ENCODE peak calls at places on chromosome 7, in four cellular contexts. Z is lung; T is AG10803; E is activated gamma-delta T cell treated with anti-CD3 and anti-CD28 coated beads, Interleukin-2, amount 50 U/mL, for 16 hours. G is an unnamed sample.

GRCh38 chr7:2109936-2110585 is 122.7 kb downstream of the MAD1L1 start:
- DNase-seq in Z (no peak), T (peak; percentile 80), E (no peak), G (peak; percentile 91)

GRCh38 chr7:144776447-144776846 is 59.4 kb downstream of the TPK1 start:
- DNase-seq in Z (no peak), T (no peak), E (no peak), G (no peak)

GRCh38 chr7:50648076-50648475 is 82.9 kb upstream of the DDC start:
- DNase-seq in Z (no peak), T (no peak), E (no peak), G (no peak)

GRCh38 chr7:110397927-110398660 is 692.8 kb upstream of the LRRN3 start:
- DNase-seq in Z (no peak), T (no peak), E (no peak), G (no peak)

GRCh38 chr7:32577421-32577820 is 82.1 kb downstream of the AVL9 start:
- DNase-seq in Z (no peak), T (no peak), E (no peak), G (no peak)

GRCh38 chr7:23074443-23075244 is 30.9 kb upstream of the KLHL7 start:
- DNase-seq in Z (no peak), T (no peak), E (no peak), G (no peak)

GRCh38 chr7:133941496-133941895 is 185.6 kb upstream of the LRGUK start:
- DNase-seq in Z (no peak), T (peak; percentile 96), E (no peak), G (no peak)

GRCh38 chr7:42236266-42237161 is 495 bp downstream of the GLI3 start:
- DNase-seq in Z (no peak), T (peak; percentile 65), E (no peak), G (no peak)

GRCh38 chr7:131284702-131285419 is 42.8 kb upstream of the MKLN1 start:
- DNase-seq in Z (no peak), T (no peak), E (no peak), G (no peak)

GRCh38 chr7:138142583-138143201 is 66.4 kb downstream of the AKR1D1 start:
- DNase-seq in Z (no peak), T (no peak), E (no peak), G (no peak)

GRCh38 chr7:83921798-83922607 is 272.6 kb downstream of the SEMA3A start:
- DNase-seq in Z (no peak), T (peak; percentile 19), E (no peak), G (no peak)

GRCh38 chr7:43612599-43613589 is 30.0 kb downstream of the STK17A start:
- DNase-seq in Z (no peak), T (peak; percentile 78), E (no peak), G (no peak)

GRCh38 chr7:29565186-29565540 is 1.5 kb downstream of the PRR15 start:
- DNase-seq in Z (no peak), T (peak; percentile 22), E (no peak), G (no peak)

GRCh38 chr7:113071465-113071864 is 15.2 kb downstream of the GPR85 start:
- DNase-seq in Z (no peak), T (peak; percentile 41), E (no peak), G (no peak)

GRCh38 chr7:30654296-30655090 is 27.8 kb downstream of the CRHR2 start:
- DNase-seq in Z (no peak), T (no peak), E (no peak), G (no peak)

GRCh38 chr7:40008218-40008815 is 58.3 kb downstream of the CDK13 start:
- DNase-seq in Z (no peak), T (peak; percentile 88), E (no peak), G (no peak)

GRCh38 chr7:5686131-5686530 is 95.3 kb downstream of the RNF216 start:
- DNase-seq in Z (no peak), T (no peak), E (no peak), G (no peak)

GRCh38 chr7:37421820-37422219 is 26.8 kb downstream of the ELMO1 start:
- DNase-seq in Z (no peak), T (peak; percentile 4), E (no peak), G (no peak)

GRCh38 chr7:146510088-146510680 is 393.6 kb downstream of the CNTNAP2 start:
- DNase-seq in Z (no peak), T (no peak), E (no peak), G (no peak)

GRCh38 chr7:104923010-104923421 is 91.0 kb upstream of the KMT2E start:
- DNase-seq in Z (peak; percentile 78), T (peak; percentile 87), E (peak; percentile 61), G (no peak)

GRCh38 chr7:2643386-2644229 is 11.8 kb downstream of the TTYH3 start:
- DNase-seq in Z (no peak), T (no peak), E (no peak), G (no peak)

GRCh38 chr7:94400643-94401042 is 5.9 kb downstream of the COL1A2 start:
- DNase-seq in Z (no peak), T (peak; percentile 59), E (no peak), G (no peak)

GRCh38 chr7:158614695-158615094 is 27.1 kb upstream of the PTPRN2 start:
- DNase-seq in Z (no peak), T (peak; percentile 68), E (no peak), G (no peak)

GRCh38 chr7:96136600-96137239 is 185.2 kb downstream of the SLC25A13 start:
- DNase-seq in Z (no peak), T (no peak), E (no peak), G (no peak)

GRCh38 chr7:80279760-80280159 is 145.1 kb downstream of the GNAI1 start:
- DNase-seq in Z (no peak), T (no peak), E (no peak), G (no peak)

GRCh38 chr7:18399624-18400235 is 95.8 kb upstream of the HDAC9 start:
- DNase-seq in Z (no peak), T (peak; percentile 15), E (no peak), G (no peak)

GRCh38 chr7:116089293-116089692 is 58.7 kb upstream of the TFEC start:
- DNase-seq in Z (no peak), T (no peak), E (no peak), G (no peak)

GRCh38 chr7:78427209-78427608 is 628.6 kb downstream of the PHTF2 start:
- DNase-seq in Z (no peak), T (no peak), E (no peak), G (no peak)

GRCh38 chr7:132488634-132489302 is 87.5 kb downstream of the PLXNA4 start:
- DNase-seq in Z (no peak), T (peak; percentile 84), E (no peak), G (no peak)

GRCh38 chr7:19491371-19491770 is 217.5 kb downstream of the POLR1F start:
- DNase-seq in Z (no peak), T (no peak), E (no peak), G (no peak)

GRCh38 chr7:28587211-28587610 is 174.9 kb downstream of the CREB5 start:
- DNase-seq in Z (no peak), T (no peak), E (no peak), G (no peak)

GRCh38 chr7:154794147-154794780 is 208.7 kb downstream of the PAXIP1 start:
- DNase-seq in Z (no peak), T (no peak), E (no peak), G (no peak)

GRCh38 chr7:75531359-75531821 is 39.3 kb downstream of the SPDYE5 start:
- DNase-seq in Z (no peak), T (no peak), E (no peak), G (no peak)

GRCh38 chr7:153523320-153524015 is 528.7 kb upstream of the DPP6 start:
- DNase-seq in Z (no peak), T (no peak), E (no peak), G (no peak)

GRCh38 chr7:39085590-39086049 is 107.9 kb downstream of the POU6F2 start:
- DNase-seq in Z (no peak), T (no peak), E (no peak), G (no peak)

GRCh38 chr7:73715648-73716317 is 3.7 kb downstream of the STX1A start:
- DNase-seq in Z (no peak), T (peak; percentile 89), E (no peak), G (peak; percentile 91)

GRCh38 chr7:127396184-127396583 is 3.7 kb upstream of the ZNF800 start:
- DNase-seq in Z (peak; percentile 48), T (no peak), E (no peak), G (no peak)

GRCh38 chr7:98617051-98617959 is at the start of gene NPTX2:
- DNase-seq in Z (no peak), T (peak; percentile 6), E (no peak), G (no peak)

GRCh38 chr7:139930286-139930965 is 101.4 kb downstream of the TBXAS1 start:
- DNase-seq in Z (no peak), T (no peak), E (no peak), G (no peak)

G was measured in 8988T.